ENCODE peak calls at places on chromosomes 11 and 22, in four cellular contexts. V, M, D and I are unnamed samples.

GRCh38 chr11:17445240-17445795 is 31.3 kb downstream of the ABCC8 start:
- DNase-seq in V (no peak), M (no peak), D (no peak), I (no peak)

GRCh38 chr11:60841797-60842687 is at the start of gene CCDC86:
- DNase-seq in V (peak; percentile 97), M (peak; percentile 94), D (peak; percentile 67), I (peak; percentile 70)

GRCh38 chr11:72668645-72669347 is 5.4 kb downstream of the PDE2A start:
- DNase-seq in V (no peak), M (no peak), D (no peak), I (no peak)

GRCh38 chr11:7655253-7656217 is 17.8 kb downstream of the CYB5R2 start:
- DNase-seq in V (no peak), M (no peak), D (no peak), I (no peak)

GRCh38 chr11:120339394-120339890 is 3.2 kb downstream of the ARHGEF12 start:
- DNase-seq in V (peak; percentile 54), M (no peak), D (peak; percentile 19), I (no peak)

GRCh38 chr22:38704568-38705234 is 1.0 kb upstream of the GTPBP1 start:
- DNase-seq in V (no peak), M (no peak), D (no peak), I (no peak)

GRCh38 chr22:32904044-32904443 is 102.5 kb downstream of the TIMP3 start:
- DNase-seq in V (peak; percentile 36), M (peak; percentile 48), D (no peak), I (no peak)

GRCh38 chr11:58922475-58922874 is 16.8 kb upstream of the GLYATL1 start:
- DNase-seq in V (no peak), M (no peak), D (no peak), I (no peak)

GRCh38 chr11:1570896-1571759 is 943 bp downstream of the DUSP8 start:
- DNase-seq in V (no peak), M (no peak), D (no peak), I (no peak)

GRCh38 chr11:47354913-47355282 is 2.4 kb upstream of the MYBPC3 start:
- DNase-seq in V (peak; percentile 11), M (no peak), D (no peak), I (no peak)

GRCh38 chr11:16179668-16180067 is 176.7 kb downstream of the SOX6 start:
- DNase-seq in V (no peak), M (no peak), D (no peak), I (no peak)

GRCh38 chr11:47533690-47534135 is 19.2 kb downstream of the CELF1 start:
- DNase-seq in V (peak; percentile 92), M (peak; percentile 45), D (no peak), I (no peak)

GRCh38 chr22:24011735-24012068 is 598 bp downstream of the CABIN1 start:
- DNase-seq in V (no peak), M (no peak), D (no peak), I (no peak)

GRCh38 chr11:72430743-72431570 is 3.4 kb downstream of the CLPB start:
- DNase-seq in V (peak; percentile 67), M (peak; percentile 54), D (peak; percentile 8), I (peak; percentile 50)

GRCh38 chr22:36294293-36294620 is 41.3 kb downstream of the APOL1 start:
- DNase-seq in V (no peak), M (no peak), D (no peak), I (no peak)

GRCh38 chr11:122852071-122852831 is 14.0 kb downstream of the CRTAM start:
- DNase-seq in V (peak; percentile 28), M (peak; percentile 52), D (no peak), I (no peak)